ENCODE peak calls at places on chromosome 15, in ten cellular contexts. One of them, this sample, is unnamed.

GRCh38 chr15:57390583-57390982 is 14.3 kb downstream of the CGNL1 start:
- DNase-seq in endodermal cell: no peak
- DNase-seq in esophagus squamous epithelium: no peak
- DNase-seq in upper lobe of right lung: no peak
- DNase-seq in CD4-positive, alpha-beta T cell: no peak
- DNase-seq in MM.1S: no peak
- DNase-seq in esophagus muscularis mucosa: no peak
- DNase-seq in body of pancreas: no peak
- DNase-seq in neuronal stem cell: no peak
- DNase-seq in coronary artery: peak; percentile 54
- DNase-seq in this sample: no peak

GRCh38 chr15:57160823-57161560 is 215.3 kb upstream of the CGNL1 start:
- DNase-seq in body of pancreas: no peak
- DNase-seq in endodermal cell: no peak
- DNase-seq in upper lobe of right lung: no peak
- DNase-seq in esophagus squamous epithelium: no peak
- DNase-seq in coronary artery: no peak
- DNase-seq in esophagus muscularis mucosa: no peak
- DNase-seq in CD4-positive, alpha-beta T cell: no peak
- DNase-seq in MM.1S: no peak
- DNase-seq in neuronal stem cell: no peak
- DNase-seq in this sample: no peak

GRCh38 chr15:68560501-68561113 is 18.2 kb upstream of the CORO2B start:
- DNase-seq in body of pancreas: no peak
- DNase-seq in esophagus squamous epithelium: no peak
- DNase-seq in neuronal stem cell: no peak
- DNase-seq in CD4-positive, alpha-beta T cell: no peak
- DNase-seq in esophagus muscularis mucosa: no peak
- DNase-seq in endodermal cell: peak; percentile 50
- DNase-seq in MM.1S: no peak
- DNase-seq in upper lobe of right lung: peak; percentile 31
- DNase-seq in coronary artery: peak; percentile 69
- DNase-seq in this sample: no peak

GRCh38 chr15:99017322-99017701 is 9.7 kb upstream of the PGPEP1L start:
- DNase-seq in coronary artery: no peak
- DNase-seq in CD4-positive, alpha-beta T cell: no peak
- DNase-seq in neuronal stem cell: no peak
- DNase-seq in body of pancreas: no peak
- DNase-seq in endodermal cell: no peak
- DNase-seq in esophagus squamous epithelium: no peak
- DNase-seq in MM.1S: no peak
- DNase-seq in upper lobe of right lung: no peak
- DNase-seq in esophagus muscularis mucosa: peak; percentile 70
- DNase-seq in this sample: no peak

GRCh38 chr15:64356443-64357040 is 569 bp upstream of the CSNK1G1 start:
- DNase-seq in MM.1S: no peak
- DNase-seq in coronary artery: no peak
- DNase-seq in body of pancreas: no peak
- DNase-seq in neuronal stem cell: peak; percentile 5
- DNase-seq in upper lobe of right lung: no peak
- DNase-seq in esophagus squamous epithelium: no peak
- DNase-seq in endodermal cell: no peak
- DNase-seq in CD4-positive, alpha-beta T cell: no peak
- DNase-seq in esophagus muscularis mucosa: no peak
- DNase-seq in this sample: no peak

GRCh38 chr15:70879386-70879785 is 12.8 kb downstream of the THAP10 start:
- DNase-seq in neuronal stem cell: no peak
- DNase-seq in CD4-positive, alpha-beta T cell: no peak
- DNase-seq in upper lobe of right lung: no peak
- DNase-seq in endodermal cell: no peak
- DNase-seq in esophagus squamous epithelium: no peak
- DNase-seq in coronary artery: no peak
- DNase-seq in body of pancreas: no peak
- DNase-seq in MM.1S: no peak
- DNase-seq in esophagus muscularis mucosa: no peak
- DNase-seq in this sample: no peak

GRCh38 chr15:64775551-64776401 is at the start of gene RBPMS2:
- DNase-seq in neuronal stem cell: no peak
- DNase-seq in esophagus squamous epithelium: no peak
- DNase-seq in esophagus muscularis mucosa: no peak
- DNase-seq in CD4-positive, alpha-beta T cell: no peak
- DNase-seq in coronary artery: no peak
- DNase-seq in endodermal cell: peak; percentile 80
- DNase-seq in MM.1S: no peak
- DNase-seq in body of pancreas: peak; percentile 17
- DNase-seq in upper lobe of right lung: no peak
- DNase-seq in this sample: peak; percentile 73

GRCh38 chr15:93217343-93217742 is 128.3 kb upstream of the RGMA start:
- DNase-seq in MM.1S: no peak
- DNase-seq in neuronal stem cell: no peak
- DNase-seq in coronary artery: no peak
- DNase-seq in esophagus squamous epithelium: no peak
- DNase-seq in upper lobe of right lung: no peak
- DNase-seq in esophagus muscularis mucosa: peak; percentile 39
- DNase-seq in body of pancreas: no peak
- DNase-seq in endodermal cell: no peak
- DNase-seq in CD4-positive, alpha-beta T cell: no peak
- DNase-seq in this sample: no peak

GRCh38 chr15:22948056-22948455 is 32.1 kb downstream of the CYFIP1 start:
- DNase-seq in esophagus squamous epithelium: no peak
- DNase-seq in endodermal cell: no peak
- DNase-seq in neuronal stem cell: no peak
- DNase-seq in CD4-positive, alpha-beta T cell: no peak
- DNase-seq in esophagus muscularis mucosa: no peak
- DNase-seq in coronary artery: no peak
- DNase-seq in MM.1S: no peak
- DNase-seq in body of pancreas: no peak
- DNase-seq in upper lobe of right lung: no peak
- DNase-seq in this sample: no peak

DNA sequence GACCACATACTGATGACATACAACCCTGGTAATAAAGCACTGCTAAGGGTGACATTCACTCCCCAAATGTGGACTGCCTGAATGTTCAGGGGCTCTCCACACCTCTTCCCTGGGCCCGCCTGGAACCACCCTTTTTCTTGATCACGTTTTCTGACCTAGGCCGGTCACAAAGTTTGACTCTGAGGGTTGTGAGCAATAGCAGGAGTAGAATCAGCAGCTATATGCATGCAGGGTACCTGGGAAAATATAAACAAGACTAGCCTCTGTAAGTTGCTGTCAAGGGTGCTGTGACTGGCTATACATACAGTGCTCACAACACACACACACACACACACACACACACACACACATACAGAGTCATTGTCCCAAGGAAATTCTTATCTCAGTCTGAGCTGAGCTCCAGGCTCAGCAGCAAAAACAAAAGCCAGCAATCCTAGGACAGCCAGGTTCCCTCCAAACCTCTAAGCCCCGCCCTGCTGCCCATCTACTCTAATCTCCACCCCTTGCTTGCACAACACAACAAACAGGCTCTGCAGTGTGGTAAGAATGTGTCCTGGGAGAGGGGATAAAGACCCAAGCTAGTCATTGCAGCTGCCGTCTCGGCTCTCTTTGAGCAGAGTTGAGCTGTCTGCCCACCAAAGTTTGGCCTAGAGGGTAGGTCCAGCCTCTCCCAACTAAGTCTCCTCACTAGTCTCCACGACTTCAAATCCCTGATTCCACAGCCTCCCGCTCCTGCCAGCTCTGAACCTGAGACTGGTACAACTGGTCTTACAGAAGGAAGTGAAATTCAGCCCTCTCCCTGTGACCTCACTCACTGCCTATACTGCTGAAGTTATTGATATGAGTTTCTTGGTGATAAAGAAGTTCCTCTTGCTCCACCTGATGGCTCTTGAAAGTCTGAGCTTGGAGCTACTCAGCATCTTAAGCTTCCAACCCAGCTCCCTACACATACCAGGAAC is 2.2 kb downstream of the BMF start:
- DNase-seq in neuronal stem cell: no peak
- DNase-seq in MM.1S: peak; percentile 75
- DNase-seq in endodermal cell: peak; percentile 95
- DNase-seq in upper lobe of right lung: peak; percentile 87
- DNase-seq in esophagus squamous epithelium: no peak
- DNase-seq in esophagus muscularis mucosa: no peak
- DNase-seq in CD4-positive, alpha-beta T cell: no peak
- DNase-seq in body of pancreas: peak; percentile 88
- DNase-seq in coronary artery: peak; percentile 78
- DNase-seq in this sample: peak; percentile 86
- H3K27ac ChIP-seq in neuronal stem cell: no peak overlapping the region
- H3K27ac ChIP-seq in MM.1S: peak overlapping the region; percentile 85
- H3K27ac ChIP-seq in endodermal cell: peak overlapping the region; percentile 40
- H3K27ac ChIP-seq in upper lobe of right lung: peak overlapping the region; percentile 78
- H3K27ac ChIP-seq in esophagus squamous epithelium: peak overlapping the region; percentile 72
- H3K27ac ChIP-seq in esophagus muscularis mucosa: peak overlapping the region; percentile 83
- H3K27ac ChIP-seq in CD4-positive, alpha-beta T cell: no peak overlapping the region
- H3K27ac ChIP-seq in body of pancreas: peak overlapping the region; percentile 93
- H3K27ac ChIP-seq in coronary artery: no peak overlapping the region
- H3K27ac ChIP-seq in this sample: peak overlapping the region; percentile 83

DNA sequence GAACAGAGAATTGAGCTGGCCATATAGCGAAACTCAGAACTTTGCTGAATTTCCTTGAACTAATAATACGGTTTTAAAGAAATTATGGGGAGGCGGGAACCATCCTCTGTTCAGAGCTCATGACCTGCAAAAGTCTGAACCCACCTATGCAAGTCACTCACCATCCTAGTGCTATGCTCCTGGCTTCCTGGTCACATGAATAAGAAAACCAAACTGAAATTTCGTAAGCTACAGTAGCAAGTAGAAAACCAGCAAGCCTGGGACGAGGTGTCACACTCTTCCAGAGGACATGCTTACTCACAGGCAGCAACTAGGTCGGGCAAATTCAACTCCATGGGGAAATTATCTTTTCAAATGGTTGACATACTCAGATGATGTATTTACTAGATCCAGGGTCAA is 31.2 kb downstream of the LDHAL6B start:
- DNase-seq in CD4-positive, alpha-beta T cell: no peak
- DNase-seq in neuronal stem cell: no peak
- DNase-seq in MM.1S: peak; percentile 48
- DNase-seq in body of pancreas: no peak
- DNase-seq in upper lobe of right lung: no peak
- DNase-seq in esophagus muscularis mucosa: no peak
- DNase-seq in esophagus squamous epithelium: no peak
- DNase-seq in coronary artery: no peak
- DNase-seq in endodermal cell: no peak
- DNase-seq in this sample: no peak
- H3K27ac ChIP-seq in CD4-positive, alpha-beta T cell: no peak overlapping the region
- H3K27ac ChIP-seq in neuronal stem cell: no peak overlapping the region
- H3K27ac ChIP-seq in MM.1S: peak overlapping the region; percentile 78
- H3K27ac ChIP-seq in body of pancreas: no peak overlapping the region
- H3K27ac ChIP-seq in upper lobe of right lung: no peak overlapping the region
- H3K27ac ChIP-seq in esophagus muscularis mucosa: no peak overlapping the region
- H3K27ac ChIP-seq in esophagus squamous epithelium: no peak overlapping the region
- H3K27ac ChIP-seq in coronary artery: no peak overlapping the region
- H3K27ac ChIP-seq in endodermal cell: no peak overlapping the region
- H3K27ac ChIP-seq in this sample: no peak overlapping the region

GRCh38 chr15:85518979-85519761 is 138.8 kb downstream of the AKAP13 start:
- DNase-seq in esophagus muscularis mucosa: no peak
- DNase-seq in upper lobe of right lung: no peak
- DNase-seq in esophagus squamous epithelium: no peak
- DNase-seq in endodermal cell: no peak
- DNase-seq in coronary artery: no peak
- DNase-seq in neuronal stem cell: no peak
- DNase-seq in MM.1S: no peak
- DNase-seq in CD4-positive, alpha-beta T cell: no peak
- DNase-seq in body of pancreas: no peak
- DNase-seq in this sample: no peak
- H3K27ac ChIP-seq in esophagus muscularis mucosa: peak overlapping the region; percentile 46
- H3K27ac ChIP-seq in upper lobe of right lung: no peak overlapping the region
- H3K27ac ChIP-seq in esophagus squamous epithelium: no peak overlapping the region
- H3K27ac ChIP-seq in endodermal cell: no peak overlapping the region
- H3K27ac ChIP-seq in coronary artery: no peak overlapping the region
- H3K27ac ChIP-seq in neuronal stem cell: no peak overlapping the region
- H3K27ac ChIP-seq in MM.1S: no peak overlapping the region
- H3K27ac ChIP-seq in CD4-positive, alpha-beta T cell: no peak overlapping the region
- H3K27ac ChIP-seq in body of pancreas: no peak overlapping the region
- H3K27ac ChIP-seq in this sample: no peak overlapping the region

GRCh38 chr15:78077053-78077859 is at the start of gene TBC1D2B:
- DNase-seq in neuronal stem cell: peak; percentile 55
- DNase-seq in MM.1S: peak; percentile 62
- DNase-seq in upper lobe of right lung: peak; percentile 89
- DNase-seq in CD4-positive, alpha-beta T cell: peak; percentile 69
- DNase-seq in coronary artery: no peak
- DNase-seq in esophagus muscularis mucosa: no peak
- DNase-seq in endodermal cell: peak; percentile 85
- DNase-seq in esophagus squamous epithelium: no peak
- DNase-seq in body of pancreas: peak; percentile 64
- DNase-seq in this sample: peak; percentile 73

GRCh38 chr15:78077860-78078187 is 313 bp upstream of the TBC1D2B start:
- DNase-seq in CD4-positive, alpha-beta T cell: no peak
- DNase-seq in esophagus squamous epithelium: no peak
- DNase-seq in endodermal cell: no peak
- DNase-seq in coronary artery: no peak
- DNase-seq in esophagus muscularis mucosa: no peak
- DNase-seq in MM.1S: no peak
- DNase-seq in body of pancreas: no peak
- DNase-seq in neuronal stem cell: no peak
- DNase-seq in upper lobe of right lung: no peak
- DNase-seq in this sample: no peak

GRCh38 chr15:78075490-78076230 is 1.9 kb downstream of the TBC1D2B start:
- DNase-seq in endodermal cell: peak; percentile 77
- DNase-seq in body of pancreas: peak; percentile 69
- DNase-seq in coronary artery: no peak
- DNase-seq in MM.1S: no peak
- DNase-seq in esophagus muscularis mucosa: no peak
- DNase-seq in esophagus squamous epithelium: no peak
- DNase-seq in upper lobe of right lung: no peak
- DNase-seq in neuronal stem cell: peak; percentile 32
- DNase-seq in CD4-positive, alpha-beta T cell: no peak
- DNase-seq in this sample: no peak

GRCh38 chr15:78079296-78080087 is 2.0 kb upstream of the TBC1D2B start:
- DNase-seq in neuronal stem cell: no peak
- DNase-seq in body of pancreas: peak; percentile 9
- DNase-seq in CD4-positive, alpha-beta T cell: no peak
- DNase-seq in esophagus muscularis mucosa: no peak
- DNase-seq in coronary artery: no peak
- DNase-seq in MM.1S: no peak
- DNase-seq in upper lobe of right lung: no peak
- DNase-seq in endodermal cell: no peak
- DNase-seq in esophagus squamous epithelium: no peak
- DNase-seq in this sample: no peak

DNA sequence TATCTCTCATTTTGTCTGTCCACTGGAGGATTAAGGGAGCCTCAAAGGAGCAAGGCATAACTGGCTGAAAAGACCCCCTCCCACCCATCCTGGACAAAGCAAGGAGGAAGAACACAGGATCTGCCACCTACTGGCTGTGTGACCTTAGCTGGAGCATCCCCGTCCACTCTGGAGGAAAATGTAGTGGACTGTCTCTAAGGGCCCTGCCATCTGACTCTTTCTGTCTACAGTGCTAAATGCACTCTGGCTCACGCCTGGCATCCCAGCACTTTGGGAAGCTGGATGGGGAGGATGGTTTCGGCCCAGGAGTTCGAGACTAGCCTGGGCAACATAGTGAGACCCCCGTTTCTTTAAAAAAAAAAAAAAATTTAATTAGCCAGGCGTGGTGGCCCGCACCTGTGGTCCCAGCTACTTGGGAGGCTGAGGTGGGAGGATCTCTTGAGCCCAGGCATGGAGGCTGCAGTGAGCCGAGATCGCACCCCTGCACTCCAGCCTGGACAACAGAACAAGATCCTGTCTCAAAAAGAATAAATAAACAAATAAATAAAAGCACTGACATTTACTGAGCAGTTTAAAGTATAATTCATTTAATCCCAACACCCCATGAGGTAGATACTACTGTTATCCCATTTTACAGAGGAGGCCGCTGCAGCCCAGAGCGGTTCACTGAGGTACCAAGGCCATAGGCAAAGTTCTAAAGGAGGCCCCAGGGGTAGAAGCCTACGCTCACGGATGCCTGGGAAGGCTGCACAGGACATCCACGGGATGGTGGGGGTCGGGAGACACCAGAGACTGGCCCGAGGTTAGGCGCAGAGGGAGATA is 1.1 kb downstream of the TBC1D2B start:
- DNase-seq in upper lobe of right lung: no peak
- DNase-seq in CD4-positive, alpha-beta T cell: no peak
- DNase-seq in body of pancreas: peak; percentile 24
- DNase-seq in neuronal stem cell: no peak
- DNase-seq in MM.1S: no peak
- DNase-seq in coronary artery: no peak
- DNase-seq in esophagus muscularis mucosa: no peak
- DNase-seq in esophagus squamous epithelium: no peak
- DNase-seq in endodermal cell: no peak
- DNase-seq in this sample: peak; percentile 55
- H3K27ac ChIP-seq in upper lobe of right lung: peak overlapping the region; percentile 96
- H3K27ac ChIP-seq in CD4-positive, alpha-beta T cell: peak overlapping the region; percentile 75
- H3K27ac ChIP-seq in body of pancreas: peak overlapping the region; percentile 92
- H3K27ac ChIP-seq in neuronal stem cell: no peak overlapping the region
- H3K27ac ChIP-seq in MM.1S: no peak overlapping the region
- H3K27ac ChIP-seq in coronary artery: peak overlapping the region; percentile 88
- H3K27ac ChIP-seq in esophagus muscularis mucosa: peak overlapping the region; percentile 93
- H3K27ac ChIP-seq in esophagus squamous epithelium: peak overlapping the region; percentile 82
- H3K27ac ChIP-seq in endodermal cell: no peak overlapping the region
- H3K27ac ChIP-seq in this sample: peak overlapping the region; percentile 97